ENCODE peak calls at places on chromosomes 3 and 15, in seven cellular contexts. A, X, R, G, Q, Y and W are unnamed samples.

GRCh38 chr3:29525254-29525881 is 244.5 kb downstream of the RBMS3 start:
- DNase-seq in A (peak; percentile 74), X (peak; percentile 84), R (peak; percentile 92), G (no peak), Q (peak; percentile 0), Y (peak; percentile 30), W (no peak)

GRCh38 chr3:163368168-163368567 is 1710.1 kb downstream of the SI start:
- DNase-seq in A (no peak), X (no peak), R (no peak), G (no peak), Q (no peak), Y (no peak), W (no peak)

GRCh38 chr3:71022552-71023335 is 560.8 kb downstream of the FOXP1 start:
- DNase-seq in A (no peak), X (peak; percentile 15), R (no peak), G (no peak), Q (peak; percentile 23), Y (no peak), W (no peak)

GRCh38 chr3:54146383-54147239 is 24.3 kb downstream of the CACNA2D3 start:
- DNase-seq in A (peak; percentile 85), X (no peak), R (no peak), G (peak; percentile 31), Q (peak; percentile 25), Y (peak; percentile 52), W (no peak)

GRCh38 chr15:89367485-89368451 is 33.1 kb upstream of the POLG start:
- DNase-seq in A (no peak), X (no peak), R (no peak), G (no peak), Q (no peak), Y (no peak), W (no peak)

GRCh38 chr15:40925863-40926658 is 3.1 kb upstream of the DLL4 start:
- DNase-seq in A (peak; percentile 75), X (no peak), R (no peak), G (peak; percentile 83), Q (no peak), Y (no peak), W (no peak)

GRCh38 chr3:37993811-37994638 is 3.4 kb downstream of the VILL start:
- DNase-seq in A (peak; percentile 96), X (peak; percentile 75), R (peak; percentile 97), G (peak; percentile 91), Q (no peak), Y (peak; percentile 79), W (no peak)

GRCh38 chr3:48558446-48559134 is 2.0 kb upstream of the PFKFB4 start:
- DNase-seq in A (no peak), X (no peak), R (peak; percentile 90), G (peak; percentile 61), Q (no peak), Y (peak; percentile 47), W (no peak)

GRCh38 chr3:140953028-140953960 is 11.7 kb downstream of the SLC25A36 start:
- DNase-seq in A (no peak), X (peak; percentile 49), R (no peak), G (peak; percentile 70), Q (no peak), Y (no peak), W (no peak)

GRCh38 chr3:112605285-112605684 is 35.7 kb downstream of the CCDC80 start:
- DNase-seq in A (no peak), X (peak; percentile 92), R (no peak), G (no peak), Q (no peak), Y (no peak), W (no peak)

GRCh38 chr3:184171562-184171961 is 3.1 kb upstream of the AP2M1 start:
- DNase-seq in A (no peak), X (no peak), R (no peak), G (no peak), Q (no peak), Y (no peak), W (no peak)

GRCh38 chr3:186235554-186235953 is 126.5 kb downstream of the DGKG start:
- DNase-seq in A (no peak), X (no peak), R (no peak), G (no peak), Q (no peak), Y (no peak), W (no peak)

GRCh38 chr15:66720206-66721010 is 18.4 kb downstream of the SMAD6 start:
- DNase-seq in A (peak; percentile 88), X (peak; percentile 84), R (no peak), G (no peak), Q (no peak), Y (no peak), W (no peak)

GRCh38 chr3:11655188-11655928 is 11.6 kb upstream of the VGLL4 start:
- DNase-seq in A (no peak), X (no peak), R (no peak), G (peak; percentile 46), Q (no peak), Y (no peak), W (no peak)

GRCh38 chr3:15295506-15295905 is 36.9 kb downstream of the SH3BP5 start:
- DNase-seq in A (no peak), X (peak; percentile 95), R (no peak), G (peak; percentile 89), Q (no peak), Y (no peak), W (no peak)

GRCh38 chr3:197576838-197577237 is 21.1 kb upstream of the BDH1 start:
- DNase-seq in A (no peak), X (no peak), R (no peak), G (no peak), Q (no peak), Y (no peak), W (no peak)

GRCh38 chr3:72274511-72275295 is 489.8 kb upstream of the PROK2 start:
- DNase-seq in A (no peak), X (peak; percentile 85), R (peak; percentile 90), G (peak; percentile 71), Q (no peak), Y (peak; percentile 46), W (no peak)

GRCh38 chr15:33766329-33766728 is 202.0 kb upstream of the CHRM5 start:
- DNase-seq in A (no peak), X (peak; percentile 28), R (no peak), G (no peak), Q (no peak), Y (no peak), W (no peak)

GRCh38 chr15:60932051-60932915 is 296.8 kb downstream of the RORA start:
- DNase-seq in A (peak; percentile 88), X (peak; percentile 65), R (peak; percentile 92), G (peak; percentile 29), Q (no peak), Y (no peak), W (no peak)

GRCh38 chr3:183455064-183455463 is 26.6 kb upstream of the MCF2L2 start:
- DNase-seq in A (no peak), X (peak; percentile 10), R (no peak), G (no peak), Q (peak; percentile 30), Y (no peak), W (peak; percentile 53)

GRCh38 chr3:17078885-17079465 is 194.2 kb downstream of the PLCL2 start:
- DNase-seq in A (no peak), X (no peak), R (no peak), G (no peak), Q (no peak), Y (no peak), W (no peak)

GRCh38 chr3:171772427-171773056 is 37.7 kb downstream of the PLD1 start:
- DNase-seq in A (no peak), X (peak; percentile 86), R (no peak), G (peak; percentile 81), Q (peak; percentile 46), Y (no peak), W (no peak)

GRCh38 chr3:102699104-102699818 is 264.4 kb downstream of the ZPLD1 start:
- DNase-seq in A (no peak), X (no peak), R (no peak), G (no peak), Q (no peak), Y (no peak), W (no peak)

GRCh38 chr3:173395073-173395411 is 2.5 kb upstream of the NLGN1 start:
- DNase-seq in A (no peak), X (no peak), R (no peak), G (no peak), Q (no peak), Y (peak; percentile 19), W (no peak)

GRCh38 chr15:90348456-90348855 is 3.6 kb upstream of the ZNF774 start:
- DNase-seq in A (no peak), X (no peak), R (no peak), G (no peak), Q (no peak), Y (no peak), W (no peak)

GRCh38 chr3:186551387-186551786 is 7.2 kb upstream of the CRYGS start:
- DNase-seq in A (no peak), X (no peak), R (no peak), G (no peak), Q (no peak), Y (no peak), W (no peak)

GRCh38 chr3:127473244-127474024 is 117.1 kb downstream of the TPRA1 start:
- DNase-seq in A (no peak), X (no peak), R (no peak), G (peak; percentile 14), Q (peak; percentile 53), Y (no peak), W (no peak)
- TF ChIP-seq CTCF in A (no peak), X (no peak), R (no peak), G (peak; percentile 30), Q (peak; percentile 72), Y (peak; percentile 18), W (no peak)

DNA sequence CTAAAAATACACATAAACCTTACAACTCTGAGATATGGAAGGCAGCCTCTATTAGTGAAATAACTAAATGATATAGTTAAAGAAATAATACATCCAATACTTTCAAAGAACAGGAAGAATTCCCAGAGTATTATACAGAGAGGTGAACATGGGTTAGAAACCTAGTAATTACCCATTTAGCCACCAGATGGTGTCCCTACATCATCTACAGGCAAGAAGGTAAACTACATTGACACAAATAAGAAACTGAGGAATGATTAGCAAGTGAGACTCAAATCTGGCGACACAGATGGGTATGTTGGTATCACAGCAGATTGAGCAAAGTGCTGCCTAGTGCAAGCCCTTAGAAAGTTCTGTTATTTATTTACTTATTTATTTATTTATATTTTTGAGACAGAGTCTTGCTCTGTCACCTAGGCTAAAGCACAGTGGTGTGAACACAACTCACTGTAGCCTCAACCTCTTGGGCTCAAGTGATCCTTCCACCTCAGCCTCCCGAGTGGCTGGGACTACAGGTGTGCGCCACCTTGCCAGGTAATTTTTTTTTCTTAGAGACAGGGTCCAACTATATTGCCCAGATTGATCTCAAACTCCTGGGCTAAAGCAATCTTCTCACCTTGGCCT is 28.2 kb downstream of the NEK4 start:
- DNase-seq in A (no peak), X (peak; percentile 60), R (no peak), G (peak; percentile 44), Q (peak; percentile 44), Y (no peak), W (peak; percentile 17)
- TF ChIP-seq CTCF in A (peak; percentile 43), X (peak; percentile 65), R (no peak), G (no peak), Q (peak; percentile 76), Y (peak; percentile 64), W (peak; percentile 59)

DNA sequence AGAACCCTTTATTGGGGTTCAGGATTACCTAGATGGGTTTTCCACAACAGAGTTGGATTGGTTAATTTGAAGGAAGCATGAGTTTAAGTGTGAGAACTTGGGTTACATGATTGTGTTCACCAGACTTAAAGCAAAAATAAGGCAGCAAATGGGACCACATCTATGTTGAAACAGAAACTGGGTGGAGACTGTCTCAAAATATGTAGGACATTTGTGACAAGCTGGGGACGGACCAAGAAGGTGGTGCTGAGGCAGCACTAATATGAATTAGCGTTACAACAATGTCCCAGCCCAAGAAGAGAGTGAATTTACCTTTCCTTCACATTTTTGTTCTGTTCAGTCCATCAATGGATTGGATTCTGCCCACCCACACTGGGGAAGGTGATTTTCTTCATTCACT is 866 bp upstream of the AADACL2 start:
- DNase-seq in A (no peak), X (no peak), R (no peak), G (no peak), Q (no peak), Y (no peak), W (no peak)
- TF ChIP-seq CTCF in A (no peak), X (no peak), R (no peak), G (no peak), Q (no peak), Y (no peak), W (no peak)

GRCh38 chr15:65318870-65319356 is 14.4 kb downstream of the RNU5B-1 start:
- DNase-seq in A (no peak), X (peak; percentile 77), R (peak; percentile 94), G (peak; percentile 81), Q (peak; percentile 68), Y (peak; percentile 69), W (no peak)
- TF ChIP-seq CTCF in A (peak; percentile 99), X (peak; percentile 82), R (no peak), G (peak; percentile 69), Q (peak; percentile 95), Y (peak; percentile 97), W (peak; percentile 92)